ENCODE peak calls at places on chromosomes 16 and 17, in ten cellular contexts. T is left lung; I is ascending aorta; Z is heart left ventricle; W is CD8-positive, alpha-beta T cell; K is uterus; X is CD8-positive, alpha-beta memory T cell; D is right lobe of liver; J is transverse colon; F is SJSA1. B is an unnamed sample. For H3K36me3, the result is how much of the 10 kb centered on the place peaks cover.

GRCh38 chr16:68105611-68106010 is 20.4 kb downstream of the NFATC3 start:
- DNase-seq in T (no peak), I (no peak), Z (no peak), W (no peak), K (no peak), X (no peak), D (no peak), J (no peak), F (no peak), B (no peak)

GRCh38 chr16:6892961-6893360 is 439.7 kb upstream of the RBFOX1 start:
- DNase-seq in T (no peak), I (no peak), Z (no peak), W (no peak), K (no peak), X (no peak), D (no peak), J (no peak), F (no peak), B (peak)

GRCh38 chr17:30263552-30264333 is 28.0 kb downstream of the BLMH start:
- DNase-seq in T (no peak), I (no peak), Z (no peak), W (no peak), K (no peak), X (no peak), D (peak), J (no peak), F (no peak), B (no peak)

GRCh38 chr17:50785942-50786570 is 18.7 kb upstream of the ANKRD40CL start:
- DNase-seq in T (no peak), I (no peak), Z (no peak), W (no peak), K (peak), X (no peak), D (no peak), J (no peak), F (no peak), B (no peak)

GRCh38 chr16:19909750-19910322 is 25.2 kb upstream of the GPRC5B start:
- DNase-seq in T (no peak), I (no peak), Z (no peak), W (no peak), K (no peak), X (no peak), D (no peak), J (no peak), F (no peak), B (no peak)

GRCh38 chr17:2564876-2565275 is 28.6 kb upstream of the PAFAH1B1 start:
- DNase-seq in T (no peak), I (no peak), Z (no peak), W (no peak), K (no peak), X (no peak), D (no peak), J (peak), F (no peak), B (peak)

GRCh38 chr17:34628883-34629282 is 49.5 kb downstream of the TMEM132E start:
- DNase-seq in T (no peak), I (no peak), Z (no peak), W (no peak), K (no peak), X (no peak), D (no peak), J (no peak), F (no peak), B (no peak)

GRCh38 chr17:1203111-1203966 is 23.6 kb upstream of the ABR start:
- DNase-seq in T (peak), I (no peak), Z (peak), W (peak), K (peak), X (peak), D (peak), J (peak), F (peak), B (no peak)

GRCh38 chr16:81500833-81501521 is 56.4 kb downstream of the CMIP start:
- DNase-seq in T (peak), I (no peak), Z (no peak), W (no peak), K (no peak), X (no peak), D (no peak), J (no peak), F (peak), B (no peak)

GRCh38 chr17:64718058-64718457 is 56.0 kb upstream of the SMURF2 start:
- DNase-seq in T (no peak), I (no peak), Z (no peak), W (no peak), K (no peak), X (no peak), D (no peak), J (no peak), F (no peak), B (no peak)

GRCh38 chr16:8622315-8622656 is 788 bp downstream of the METTL22 start:
- DNase-seq in T (no peak), I (no peak), Z (no peak), W (no peak), K (no peak), X (no peak), D (no peak), J (no peak), F (no peak), B (no peak)

GRCh38 chr17:27259356-27259755 is 34.6 kb upstream of the WSB1 start:
- DNase-seq in T (no peak), I (no peak), Z (no peak), W (no peak), K (no peak), X (no peak), D (no peak), J (no peak), F (no peak), B (no peak)

GRCh38 chr16:11735801-11736200 is 6.9 kb downstream of the TXNDC11 start:
- DNase-seq in T (no peak), I (no peak), Z (no peak), W (no peak), K (no peak), X (no peak), D (no peak), J (no peak), F (no peak), B (no peak)

GRCh38 chr16:11737678-11738077 is 5.0 kb downstream of the TXNDC11 start:
- DNase-seq in T (no peak), I (no peak), Z (no peak), W (no peak), K (no peak), X (no peak), D (no peak), J (no peak), F (no peak), B (no peak)

GRCh38 chr16:11736903-11737302 is 5.8 kb downstream of the TXNDC11 start:
- DNase-seq in T (no peak), I (no peak), Z (no peak), W (no peak), K (no peak), X (no peak), D (no peak), J (peak), F (no peak), B (no peak)

GRCh38 chr16:11740567-11740966 is 2.1 kb downstream of the TXNDC11 start:
- DNase-seq in T (no peak), I (no peak), Z (no peak), W (no peak), K (no peak), X (no peak), D (no peak), J (no peak), F (no peak), B (no peak)

DNA sequence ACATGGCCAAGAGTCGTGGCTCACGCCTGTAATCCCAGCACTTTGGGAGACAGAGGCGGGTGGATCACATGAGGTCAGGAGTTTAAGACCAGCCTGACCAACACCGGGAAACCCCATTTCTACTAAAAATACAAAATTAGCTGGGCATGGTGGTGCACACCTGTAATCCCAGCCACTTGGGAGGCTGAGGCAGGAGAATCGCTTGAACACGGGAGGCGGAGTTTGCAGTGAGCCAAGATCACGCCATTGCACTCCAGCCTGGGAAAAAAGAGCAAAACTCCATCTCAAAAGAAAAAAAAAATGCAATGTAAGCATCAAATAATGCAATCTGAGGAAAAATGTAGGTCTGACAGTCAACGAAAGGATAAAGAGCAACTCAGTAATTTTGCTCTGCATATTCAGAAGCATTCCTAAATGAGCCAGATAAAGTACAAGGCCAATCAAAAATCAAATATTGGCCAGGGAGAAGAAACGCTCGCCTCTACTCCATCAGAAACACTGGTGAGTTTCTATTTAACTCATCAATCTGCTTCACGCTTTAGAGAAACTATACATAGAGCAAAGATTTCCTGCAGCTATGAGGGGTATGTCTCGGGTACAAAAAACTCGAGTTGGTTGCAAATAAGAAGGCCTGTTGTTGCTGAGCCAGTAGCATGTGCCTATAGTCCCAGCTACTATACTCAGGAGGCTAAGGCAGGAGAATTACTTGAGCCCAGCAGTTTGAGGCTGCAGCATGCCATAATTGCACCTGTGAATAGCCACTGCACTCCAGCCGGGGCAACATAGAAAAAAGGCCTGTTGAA is 3.7 kb downstream of the TXNDC11 start:
- DNase-seq in T (no peak), I (no peak), Z (no peak), W (no peak), K (no peak), X (no peak), D (no peak), J (peak), F (no peak), B (no peak)
- H3K4me3 ChIP-seq in T (no peak), I (no peak), Z (no peak), W (no peak), K (no peak), X (no peak), D (no peak), J (no peak), F (no peak), B (no peak)

GRCh38 chr17:75327757-75328156 is 38.5 kb upstream of the SLC25A19 start:
- DNase-seq in T (no peak), I (no peak), Z (no peak), W (no peak), K (no peak), X (no peak), D (no peak), J (no peak), F (no peak), B (no peak)
- H3K36me3 ChIP-seq in T (half or more), I (under half), Z (under half), W (under half), K (under half), X (under half), D (under half), J (under half), F (under half), B (under half)

GRCh38 chr16:14112539-14112856 is 41.4 kb downstream of the MRTFB start:
- DNase-seq in T (no peak), I (no peak), Z (no peak), W (no peak), K (no peak), X (no peak), D (no peak), J (no peak), F (no peak), B (no peak)
- H3K4me3 ChIP-seq in T (no peak), I (no peak), Z (no peak), W (no peak), K (no peak), X (no peak), D (no peak), J (no peak), F (no peak), B (no peak)

DNA sequence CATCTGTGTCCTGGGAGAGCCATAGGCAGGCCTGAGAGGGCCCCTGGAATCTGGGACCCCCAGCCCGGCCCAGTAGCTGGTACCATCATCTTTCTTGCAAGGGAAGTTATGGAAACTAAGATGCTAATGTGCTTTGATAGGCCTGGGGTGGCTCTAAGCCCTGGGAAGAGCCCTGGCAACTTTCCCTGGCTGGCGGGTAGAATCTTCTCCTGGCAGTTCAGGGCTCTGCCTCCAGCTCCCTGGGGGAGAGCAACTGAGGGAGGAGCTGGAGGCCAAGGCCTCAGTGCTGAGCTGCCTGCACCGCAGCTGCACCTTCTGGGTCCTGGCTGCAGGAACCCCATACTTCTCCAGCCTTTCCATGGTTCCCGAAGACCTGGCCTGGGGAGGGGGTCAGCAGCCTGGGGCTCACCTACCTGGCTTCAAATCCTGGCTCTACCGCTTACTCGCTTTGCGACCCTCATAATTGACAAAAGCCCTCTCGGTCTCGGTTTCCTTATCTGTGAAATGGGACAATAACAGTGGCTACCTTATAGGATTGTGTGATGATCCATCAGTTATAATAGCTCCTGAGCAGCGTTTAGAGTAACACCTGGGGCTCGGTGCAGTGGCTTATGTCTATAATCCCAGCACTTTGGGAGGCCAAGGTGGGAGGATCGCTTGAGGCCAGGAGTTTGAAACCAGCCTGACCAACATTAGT is 333.7 kb downstream of the SEC14L1 start:
- DNase-seq in T (peak), I (no peak), Z (no peak), W (no peak), K (no peak), X (no peak), D (no peak), J (no peak), F (no peak), B (no peak)
- H3K36me3 ChIP-seq in T (under half), I (under half), Z (under half), W (under half), K (under half), X (under half), D (under half), J (under half), F (under half), B (under half)

DNA sequence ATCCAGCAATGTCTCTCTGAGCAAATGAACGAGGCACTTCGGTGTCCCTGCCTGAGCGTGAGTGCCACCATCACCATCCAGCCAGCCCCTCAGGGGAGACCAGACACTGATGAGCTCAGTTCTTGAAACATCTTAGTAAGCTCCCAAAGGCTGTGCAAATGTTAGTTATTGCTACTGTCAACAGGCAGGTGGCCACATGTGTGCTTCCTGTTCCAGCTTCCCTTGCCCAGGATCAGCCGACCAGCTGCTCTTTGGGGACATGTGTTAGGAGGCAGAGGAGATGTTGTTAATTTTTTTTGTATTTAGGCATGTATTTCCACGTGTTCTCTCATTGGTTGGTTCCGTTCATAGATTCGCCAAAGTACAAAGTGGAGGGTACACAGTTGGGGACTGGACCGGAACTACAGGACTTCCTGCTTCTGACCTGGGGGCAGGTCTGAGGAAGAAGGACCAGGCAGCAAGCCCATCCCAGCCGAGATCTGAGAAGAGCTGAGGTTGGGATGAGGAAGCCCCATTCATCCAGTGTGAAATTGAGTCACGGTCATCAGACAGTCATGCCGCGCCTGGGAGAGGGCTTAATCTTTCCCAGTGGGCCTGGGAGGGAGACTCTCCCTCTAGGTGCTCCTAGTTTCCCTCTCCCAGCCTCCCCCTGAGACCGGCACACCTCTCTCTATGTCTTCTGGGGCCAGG is 3.8 kb downstream of the TTYH2 start:
- DNase-seq in T (peak), I (no peak), Z (no peak), W (no peak), K (no peak), X (no peak), D (no peak), J (no peak), F (no peak), B (no peak)
- H3K4me3 ChIP-seq in T (no peak), I (no peak), Z (no peak), W (no peak), K (no peak), X (no peak), D (no peak), J (no peak), F (no peak), B (no peak)